ENCODE peak calls at places on chromosome 11, in seven cellular contexts. One of them, this sample, is unnamed. For H3K4me1, the result is how much of the 10 kb centered on the place peaks cover.

GRCh38 chr11:120334332-120334731 is 1.9 kb upstream of the ARHGEF12 start:
- DNase-seq in CD8-positive, alpha-beta memory T cell: no peak
- DNase-seq in lung: no peak
- DNase-seq in esophagus squamous epithelium: no peak
- DNase-seq in tibial artery: no peak
- DNase-seq in adrenal gland: no peak
- DNase-seq in OCI-LY7: no peak
- DNase-seq in this sample: no peak

GRCh38 chr11:9002920-9003572 is 755 bp downstream of the NRIP3 start:
- DNase-seq in adrenal gland: no peak
- DNase-seq in lung: no peak
- DNase-seq in CD8-positive, alpha-beta memory T cell: no peak
- DNase-seq in esophagus squamous epithelium: no peak
- DNase-seq in OCI-LY7: no peak
- DNase-seq in tibial artery: no peak
- DNase-seq in this sample: no peak

GRCh38 chr11:77644887-77645286 is 7.3 kb upstream of the CLNS1A start:
- DNase-seq in esophagus squamous epithelium: no peak
- DNase-seq in OCI-LY7: no peak
- DNase-seq in adrenal gland: no peak
- DNase-seq in lung: no peak
- DNase-seq in CD8-positive, alpha-beta memory T cell: no peak
- DNase-seq in tibial artery: no peak
- DNase-seq in this sample: no peak

GRCh38 chr11:131248588-131248987 is 121.8 kb upstream of the NTM start:
- DNase-seq in lung: peak
- DNase-seq in tibial artery: no peak
- DNase-seq in esophagus squamous epithelium: no peak
- DNase-seq in OCI-LY7: no peak
- DNase-seq in CD8-positive, alpha-beta memory T cell: no peak
- DNase-seq in adrenal gland: no peak
- DNase-seq in this sample: no peak

GRCh38 chr11:72581067-72581466 is 93.2 kb downstream of the PDE2A start:
- DNase-seq in adrenal gland: no peak
- DNase-seq in esophagus squamous epithelium: no peak
- DNase-seq in OCI-LY7: no peak
- DNase-seq in lung: no peak
- DNase-seq in CD8-positive, alpha-beta memory T cell: no peak
- DNase-seq in tibial artery: no peak
- DNase-seq in this sample: no peak

GRCh38 chr11:44568706-44569473 is 3.4 kb downstream of the CD82 start:
- DNase-seq in OCI-LY7: peak
- DNase-seq in CD8-positive, alpha-beta memory T cell: peak
- DNase-seq in lung: peak
- DNase-seq in adrenal gland: peak
- DNase-seq in esophagus squamous epithelium: peak
- DNase-seq in tibial artery: peak
- DNase-seq in this sample: peak

GRCh38 chr11:85809881-85810280 is 1.1 kb downstream of the SYTL2 start:
- DNase-seq in adrenal gland: no peak
- DNase-seq in esophagus squamous epithelium: no peak
- DNase-seq in CD8-positive, alpha-beta memory T cell: peak
- DNase-seq in OCI-LY7: peak
- DNase-seq in tibial artery: no peak
- DNase-seq in lung: no peak
- DNase-seq in this sample: no peak

GRCh38 chr11:110479445-110480101 is 49.8 kb downstream of the FDX1 start:
- DNase-seq in esophagus squamous epithelium: no peak
- DNase-seq in OCI-LY7: peak
- DNase-seq in CD8-positive, alpha-beta memory T cell: no peak
- DNase-seq in tibial artery: no peak
- DNase-seq in adrenal gland: no peak
- DNase-seq in lung: no peak
- DNase-seq in this sample: peak

GRCh38 chr11:43921561-43922294 is 20.7 kb upstream of the C11orf96 start:
- DNase-seq in OCI-LY7: no peak
- DNase-seq in esophagus squamous epithelium: no peak
- DNase-seq in tibial artery: no peak
- DNase-seq in CD8-positive, alpha-beta memory T cell: no peak
- DNase-seq in adrenal gland: no peak
- DNase-seq in lung: no peak
- DNase-seq in this sample: no peak

GRCh38 chr11:39190751-39191150 is 2268.7 kb downstream of the LRRC4C start:
- DNase-seq in esophagus squamous epithelium: no peak
- DNase-seq in OCI-LY7: no peak
- DNase-seq in lung: no peak
- DNase-seq in adrenal gland: no peak
- DNase-seq in CD8-positive, alpha-beta memory T cell: no peak
- DNase-seq in tibial artery: no peak
- DNase-seq in this sample: no peak

DNA sequence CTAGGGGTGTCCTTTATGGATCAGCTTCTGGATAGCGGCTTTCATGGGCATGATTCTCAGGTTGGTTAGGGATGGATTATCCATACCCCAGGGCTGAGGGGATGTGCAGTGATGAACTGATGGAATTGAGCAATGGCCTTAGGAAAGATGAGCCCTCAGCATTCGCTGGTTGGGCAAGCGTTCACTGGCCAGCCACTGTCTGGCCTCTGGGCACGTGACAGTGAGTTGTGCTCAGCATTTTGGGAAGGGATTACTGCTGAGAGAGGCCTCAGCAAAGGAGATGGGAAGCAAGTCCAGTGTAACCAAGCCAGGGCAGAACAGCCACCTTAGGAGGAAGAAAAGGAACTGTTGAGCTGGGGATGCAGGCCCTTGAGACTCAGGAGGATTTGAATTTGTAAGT is 17.4 kb downstream of the UBASH3B start:
- DNase-seq in lung: peak
- DNase-seq in esophagus squamous epithelium: no peak
- DNase-seq in CD8-positive, alpha-beta memory T cell: no peak
- DNase-seq in OCI-LY7: no peak
- DNase-seq in tibial artery: peak
- DNase-seq in adrenal gland: peak
- DNase-seq in this sample: no peak
- H3K4me1 ChIP-seq in lung: under half
- H3K4me1 ChIP-seq in esophagus squamous epithelium: under half
- H3K4me1 ChIP-seq in CD8-positive, alpha-beta memory T cell: half or more
- H3K4me1 ChIP-seq in OCI-LY7: half or more
- H3K4me1 ChIP-seq in tibial artery: under half
- H3K4me1 ChIP-seq in adrenal gland: under half
- H3K4me1 ChIP-seq in this sample: under half

GRCh38 chr11:36598051-36598450 is at the start of gene RAG2:
- DNase-seq in esophagus squamous epithelium: no peak
- DNase-seq in lung: no peak
- DNase-seq in CD8-positive, alpha-beta memory T cell: no peak
- DNase-seq in adrenal gland: no peak
- DNase-seq in OCI-LY7: no peak
- DNase-seq in tibial artery: no peak
- DNase-seq in this sample: no peak

GRCh38 chr11:36596880-36597279 is 1.2 kb downstream of the RAG2 start:
- DNase-seq in OCI-LY7: no peak
- DNase-seq in esophagus squamous epithelium: no peak
- DNase-seq in CD8-positive, alpha-beta memory T cell: no peak
- DNase-seq in adrenal gland: no peak
- DNase-seq in lung: no peak
- DNase-seq in tibial artery: no peak
- DNase-seq in this sample: no peak

GRCh38 chr11:36591433-36591832 is 2.9 kb upstream of the IFTAP start:
- DNase-seq in esophagus squamous epithelium: no peak
- DNase-seq in OCI-LY7: no peak
- DNase-seq in CD8-positive, alpha-beta memory T cell: no peak
- DNase-seq in lung: no peak
- DNase-seq in adrenal gland: no peak
- DNase-seq in tibial artery: no peak
- DNase-seq in this sample: no peak

GRCh38 chr11:36600155-36600554 is 2.1 kb upstream of the RAG2 start:
- DNase-seq in OCI-LY7: no peak
- DNase-seq in tibial artery: no peak
- DNase-seq in CD8-positive, alpha-beta memory T cell: no peak
- DNase-seq in lung: no peak
- DNase-seq in esophagus squamous epithelium: no peak
- DNase-seq in adrenal gland: no peak
- DNase-seq in this sample: no peak

GRCh38 chr11:36594316-36594989 is at the start of gene IFTAP:
- DNase-seq in lung: peak
- DNase-seq in CD8-positive, alpha-beta memory T cell: peak
- DNase-seq in esophagus squamous epithelium: no peak
- DNase-seq in adrenal gland: peak
- DNase-seq in tibial artery: peak
- DNase-seq in OCI-LY7: no peak
- DNase-seq in this sample: peak
- H3K4me3 ChIP-seq in lung: peak
- H3K4me3 ChIP-seq in CD8-positive, alpha-beta memory T cell: peak
- H3K4me3 ChIP-seq in esophagus squamous epithelium: peak
- H3K4me3 ChIP-seq in adrenal gland: peak
- H3K4me3 ChIP-seq in tibial artery: peak
- H3K4me3 ChIP-seq in OCI-LY7: no peak
- H3K4me3 ChIP-seq in this sample: peak

GRCh38 chr11:93525601-93526000 is 17.6 kb downstream of the SMCO4 start:
- DNase-seq in esophagus squamous epithelium: no peak
- DNase-seq in CD8-positive, alpha-beta memory T cell: no peak
- DNase-seq in OCI-LY7: peak
- DNase-seq in adrenal gland: peak
- DNase-seq in lung: no peak
- DNase-seq in tibial artery: no peak
- DNase-seq in this sample: no peak

GRCh38 chr11:93524173-93524536 is 19.0 kb downstream of the SMCO4 start:
- DNase-seq in adrenal gland: no peak
- DNase-seq in esophagus squamous epithelium: no peak
- DNase-seq in OCI-LY7: no peak
- DNase-seq in lung: no peak
- DNase-seq in CD8-positive, alpha-beta memory T cell: no peak
- DNase-seq in tibial artery: no peak
- DNase-seq in this sample: no peak

GRCh38 chr11:93524868-93525267 is 18.3 kb downstream of the SMCO4 start:
- DNase-seq in OCI-LY7: peak
- DNase-seq in CD8-positive, alpha-beta memory T cell: no peak
- DNase-seq in tibial artery: no peak
- DNase-seq in esophagus squamous epithelium: no peak
- DNase-seq in adrenal gland: no peak
- DNase-seq in lung: no peak
- DNase-seq in this sample: no peak

GRCh38 chr11:93526691-93527583 is 16.3 kb downstream of the SMCO4 start:
- DNase-seq in tibial artery: no peak
- DNase-seq in adrenal gland: no peak
- DNase-seq in CD8-positive, alpha-beta memory T cell: no peak
- DNase-seq in OCI-LY7: peak
- DNase-seq in esophagus squamous epithelium: no peak
- DNase-seq in lung: no peak
- DNase-seq in this sample: peak

DNA sequence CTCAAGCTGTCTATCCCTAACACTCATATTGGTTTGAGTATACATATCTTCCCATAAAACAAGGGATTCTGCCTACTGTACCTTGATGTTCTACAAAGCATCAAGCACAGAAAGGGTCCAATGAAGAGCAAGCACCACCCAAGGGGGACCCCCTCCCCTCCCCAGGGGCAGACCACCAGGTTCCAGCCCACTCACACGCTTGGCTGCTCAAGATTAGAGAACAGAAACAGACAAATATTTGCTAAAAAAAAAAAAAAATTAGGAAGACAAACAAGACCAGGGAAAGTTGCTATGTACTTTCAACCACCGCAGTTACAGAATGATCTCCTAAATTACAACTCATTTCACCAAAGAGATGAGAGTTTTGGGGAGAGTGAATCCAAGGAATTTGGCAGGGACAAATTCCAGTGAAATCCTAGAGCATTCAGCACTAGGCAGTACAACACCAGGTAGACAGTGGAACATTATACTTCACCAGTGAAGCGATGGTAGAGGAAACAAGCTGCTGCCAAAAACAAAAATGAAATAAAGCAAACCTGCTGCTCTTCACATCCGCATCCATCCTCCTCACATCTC is 17.0 kb downstream of the SMCO4 start:
- DNase-seq in esophagus squamous epithelium: no peak
- DNase-seq in lung: no peak
- DNase-seq in CD8-positive, alpha-beta memory T cell: no peak
- DNase-seq in adrenal gland: no peak
- DNase-seq in OCI-LY7: peak
- DNase-seq in tibial artery: no peak
- DNase-seq in this sample: no peak
- H3K4me1 ChIP-seq in esophagus squamous epithelium: under half
- H3K4me1 ChIP-seq in lung: under half
- H3K4me1 ChIP-seq in CD8-positive, alpha-beta memory T cell: under half
- H3K4me1 ChIP-seq in adrenal gland: under half
- H3K4me1 ChIP-seq in OCI-LY7: half or more
- H3K4me1 ChIP-seq in tibial artery: under half
- H3K4me1 ChIP-seq in this sample: under half

GRCh38 chr11:67997460-67997921 is 6.4 kb downstream of the UNC93B1 start:
- DNase-seq in tibial artery: no peak
- DNase-seq in CD8-positive, alpha-beta memory T cell: no peak
- DNase-seq in esophagus squamous epithelium: no peak
- DNase-seq in adrenal gland: peak
- DNase-seq in OCI-LY7: no peak
- DNase-seq in lung: no peak
- DNase-seq in this sample: peak
- H3K4me3 ChIP-seq in tibial artery: no peak
- H3K4me3 ChIP-seq in CD8-positive, alpha-beta memory T cell: no peak
- H3K4me3 ChIP-seq in esophagus squamous epithelium: no peak
- H3K4me3 ChIP-seq in adrenal gland: no peak
- H3K4me3 ChIP-seq in OCI-LY7: no peak
- H3K4me3 ChIP-seq in lung: no peak
- H3K4me3 ChIP-seq in this sample: no peak

GRCh38 chr11:1867381-1867780 is 14.5 kb downstream of the LSP1 start:
- DNase-seq in tibial artery: no peak
- DNase-seq in esophagus squamous epithelium: no peak
- DNase-seq in lung: no peak
- DNase-seq in OCI-LY7: no peak
- DNase-seq in adrenal gland: no peak
- DNase-seq in CD8-positive, alpha-beta memory T cell: no peak
- DNase-seq in this sample: no peak
- H3K4me1 ChIP-seq in tibial artery: half or more
- H3K4me1 ChIP-seq in esophagus squamous epithelium: half or more
- H3K4me1 ChIP-seq in lung: under half
- H3K4me1 ChIP-seq in OCI-LY7: under half
- H3K4me1 ChIP-seq in adrenal gland: half or more
- H3K4me1 ChIP-seq in CD8-positive, alpha-beta memory T cell: half or more
- H3K4me1 ChIP-seq in this sample: under half

DNA sequence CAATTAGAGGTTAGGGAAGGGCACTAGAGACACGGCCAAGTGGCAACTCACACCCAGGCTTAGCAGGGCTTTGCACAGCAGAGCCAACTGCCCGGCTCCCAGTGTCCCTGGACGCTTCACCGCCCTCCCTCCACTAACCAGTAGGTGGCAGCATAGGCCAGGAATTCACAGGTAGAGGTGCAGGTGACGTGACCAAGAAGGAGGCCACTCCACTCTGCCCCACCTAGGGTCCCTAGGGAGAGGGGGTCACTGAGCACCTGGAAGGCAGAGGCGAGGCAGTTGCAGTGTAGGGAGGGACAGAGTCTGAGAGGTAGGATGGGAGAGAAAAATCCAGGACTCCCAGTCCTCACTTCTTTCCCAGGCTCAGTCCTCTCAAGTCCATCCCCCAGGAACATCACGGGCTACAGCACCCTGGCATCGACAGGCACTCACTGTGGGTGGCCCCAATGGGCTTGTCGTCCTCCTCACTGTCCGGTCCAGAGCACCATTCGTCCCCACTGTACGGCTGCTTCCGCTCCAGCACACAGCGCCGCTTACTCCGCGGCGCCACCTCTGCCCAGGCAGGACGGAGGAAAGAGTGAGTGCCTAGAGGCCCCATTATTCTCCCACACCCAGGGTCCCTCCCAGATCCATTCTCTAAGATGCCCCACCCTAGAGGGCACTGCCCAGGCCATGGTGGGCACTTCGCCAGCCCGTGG is 18.5 kb downstream of the BCL9L start:
- DNase-seq in tibial artery: peak
- DNase-seq in OCI-LY7: peak
- DNase-seq in CD8-positive, alpha-beta memory T cell: peak
- DNase-seq in esophagus squamous epithelium: no peak
- DNase-seq in adrenal gland: peak
- DNase-seq in lung: peak
- DNase-seq in this sample: peak
- H3K4me3 ChIP-seq in tibial artery: no peak
- H3K4me3 ChIP-seq in OCI-LY7: no peak
- H3K4me3 ChIP-seq in CD8-positive, alpha-beta memory T cell: no peak
- H3K4me3 ChIP-seq in esophagus squamous epithelium: no peak
- H3K4me3 ChIP-seq in adrenal gland: no peak
- H3K4me3 ChIP-seq in lung: no peak
- H3K4me3 ChIP-seq in this sample: no peak